ENCODE peak calls at places on chromosomes 1 and 21, in seven cellular contexts. X, O, A, D, T, E and H are unnamed samples.

GRCh38 chr1:26089125-26089524 is 21.7 kb upstream of the TRIM63 start:
- DNase-seq in X (no peak), O (no peak), A (no peak), D (no peak), T (no peak), E (no peak), H (no peak)

GRCh38 chr1:121519042-121519755 is 334.4 kb downstream of the SRGAP2C start:
- DNase-seq in X (peak; percentile 82), O (peak; percentile 41), A (peak; percentile 89), D (no peak), T (peak; percentile 58), E (peak; percentile 5), H (no peak)

GRCh38 chr1:37667023-37667769 is 25.1 kb upstream of the CDCA8 start:
- DNase-seq in X (peak; percentile 74), O (no peak), A (no peak), D (no peak), T (no peak), E (no peak), H (no peak)

GRCh38 chr21:31873696-31874599 is 1.1 kb downstream of the HUNK start:
- DNase-seq in X (peak; percentile 83), O (peak; percentile 33), A (peak; percentile 89), D (peak; percentile 19), T (peak; percentile 68), E (peak; percentile 35), H (peak; percentile 90)

GRCh38 chr1:78157162-78157561 is 111.4 kb downstream of the GIPC2 start:
- DNase-seq in X (no peak), O (no peak), A (no peak), D (no peak), T (no peak), E (no peak), H (no peak)

GRCh38 chr21:31161157-31161556 is 122.9 kb upstream of the KRTAP19-8 start:
- DNase-seq in X (no peak), O (no peak), A (no peak), D (no peak), T (no peak), E (no peak), H (no peak)

GRCh38 chr1:201751872-201752271 is 77.1 kb upstream of the IPO9 start:
- DNase-seq in X (no peak), O (no peak), A (no peak), D (no peak), T (no peak), E (no peak), H (no peak)

GRCh38 chr1:39980555-39981313 is 25.8 kb downstream of the MFSD2A start:
- DNase-seq in X (no peak), O (no peak), A (no peak), D (no peak), T (peak; percentile 83), E (no peak), H (no peak)

GRCh38 chr1:67817319-67817718 is 15.9 kb downstream of the GNG12 start:
- DNase-seq in X (no peak), O (no peak), A (no peak), D (no peak), T (peak; percentile 91), E (no peak), H (no peak)

GRCh38 chr1:226216056-226216455 is 7.4 kb upstream of the MIXL1 start:
- DNase-seq in X (no peak), O (no peak), A (no peak), D (no peak), T (no peak), E (no peak), H (no peak)

GRCh38 chr1:15414450-15414823 is 4.7 kb downstream of the EFHD2 start:
- DNase-seq in X (no peak), O (no peak), A (no peak), D (no peak), T (no peak), E (no peak), H (no peak)

GRCh38 chr1:167683641-167684502 is 37.9 kb upstream of the MPZL1 start:
- DNase-seq in X (peak; percentile 33), O (peak; percentile 45), A (no peak), D (no peak), T (no peak), E (no peak), H (no peak)

GRCh38 chr1:226626577-226626956 is 78.0 kb downstream of the STUM start:
- DNase-seq in X (peak; percentile 80), O (peak; percentile 77), A (peak; percentile 96), D (peak; percentile 85), T (peak; percentile 68), E (peak; percentile 80), H (no peak)

DNA sequence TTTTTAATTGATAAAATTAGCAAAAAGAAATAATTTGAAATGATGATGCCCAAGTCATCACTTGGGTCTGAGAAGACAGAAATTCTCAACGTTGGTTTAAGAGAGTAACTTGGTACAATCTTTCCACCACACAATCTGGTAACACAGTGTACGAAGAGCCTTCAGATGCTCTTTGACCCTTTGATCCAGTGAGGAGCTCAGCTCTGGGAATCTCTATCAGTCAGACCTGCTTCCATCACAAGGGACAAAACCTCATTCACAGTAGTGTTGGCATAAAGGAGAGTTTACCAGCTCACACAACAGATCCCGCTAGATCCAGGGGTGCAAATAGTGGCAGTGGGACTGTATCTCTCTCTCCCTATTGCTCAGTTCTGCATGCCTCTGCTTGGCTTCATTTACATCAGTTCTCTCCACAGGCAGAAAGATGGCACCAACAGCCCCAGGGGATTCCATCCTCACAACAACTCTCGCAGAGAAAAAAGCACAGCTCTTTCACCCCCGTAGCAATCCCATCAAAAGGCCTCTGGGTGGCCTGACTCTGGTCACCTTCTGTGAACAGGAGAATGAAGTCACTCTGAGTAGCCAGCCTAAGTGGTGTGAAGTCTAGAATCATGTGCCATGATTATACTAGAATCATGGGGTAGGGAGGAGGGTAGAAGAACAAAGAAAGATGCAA is 119.7 kb downstream of the ZNF281 start:
- DNase-seq in X (peak; percentile 60), O (no peak), A (no peak), D (no peak), T (no peak), E (no peak), H (no peak)
- TF ChIP-seq CTCF in X (no peak), O (no peak), A (no peak), D (no peak), T (no peak), E (no peak), H (no peak)

GRCh38 chr1:6053206-6053546 is 7.5 kb downstream of the KCNAB2 start:
- DNase-seq in X (peak; percentile 32), O (no peak), A (no peak), D (no peak), T (no peak), E (no peak), H (no peak)
- TF ChIP-seq CTCF in X (no peak), O (no peak), A (no peak), D (no peak), T (no peak), E (no peak), H (no peak)

GRCh38 chr1:33380811-33381210 is 50.1 kb downstream of the PHC2 start:
- DNase-seq in X (no peak), O (no peak), A (peak; percentile 9), D (no peak), T (no peak), E (no peak), H (no peak)

GRCh38 chr1:33379631-33380354 is 51.1 kb downstream of the PHC2 start:
- DNase-seq in X (no peak), O (no peak), A (peak; percentile 37), D (no peak), T (no peak), E (no peak), H (no peak)

GRCh38 chr1:33377750-33378149 is 53.1 kb downstream of the PHC2 start:
- DNase-seq in X (no peak), O (no peak), A (no peak), D (no peak), T (no peak), E (no peak), H (no peak)

GRCh38 chr1:33378524-33378923 is 52.4 kb downstream of the PHC2 start:
- DNase-seq in X (no peak), O (no peak), A (no peak), D (no peak), T (no peak), E (no peak), H (no peak)

DNA sequence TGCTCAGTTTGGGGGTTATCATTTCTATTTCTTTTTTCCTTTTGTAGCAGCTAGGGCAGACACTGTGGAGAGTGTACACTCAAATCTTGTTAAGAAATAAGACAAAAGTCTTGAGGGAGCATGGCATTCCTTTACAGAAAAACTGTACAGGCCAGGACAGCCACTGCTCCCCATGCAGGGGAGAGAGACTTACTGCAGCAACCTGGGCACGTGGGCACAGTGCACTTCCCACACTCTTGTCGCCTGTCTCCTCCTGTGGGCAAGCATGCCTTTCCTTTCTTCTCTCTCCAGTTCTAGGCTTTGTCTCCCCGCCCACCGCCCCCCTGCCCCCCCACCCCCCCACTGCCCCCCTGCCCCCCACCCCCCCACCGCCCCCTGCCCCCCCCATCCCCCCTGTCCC is 51.9 kb downstream of the PHC2 start:
- DNase-seq in X (no peak), O (no peak), A (peak; percentile 5), D (no peak), T (no peak), E (no peak), H (no peak)
- TF ChIP-seq CTCF in X (no peak), O (peak; percentile 13), A (no peak), D (no peak), T (no peak), E (no peak), H (no peak)

GRCh38 chr1:246297314-246298273 is 209.5 kb downstream of the SMYD3 start:
- DNase-seq in X (no peak), O (no peak), A (no peak), D (no peak), T (no peak), E (no peak), H (no peak)
- TF ChIP-seq CTCF in X (no peak), O (no peak), A (no peak), D (no peak), T (no peak), E (no peak), H (no peak)

GRCh38 chr1:17509320-17509719 is 30.2 kb upstream of the ARHGEF10L start:
- DNase-seq in X (no peak), O (no peak), A (no peak), D (no peak), T (no peak), E (no peak), H (no peak)

GRCh38 chr1:17511188-17511587 is 28.3 kb upstream of the ARHGEF10L start:
- DNase-seq in X (no peak), O (no peak), A (no peak), D (no peak), T (no peak), E (no peak), H (no peak)

GRCh38 chr1:17510138-17510537 is 29.4 kb upstream of the ARHGEF10L start:
- DNase-seq in X (no peak), O (no peak), A (no peak), D (no peak), T (no peak), E (no peak), H (no peak)

GRCh38 chr1:17503146-17503545 is 36.4 kb upstream of the ARHGEF10L start:
- DNase-seq in X (no peak), O (no peak), A (no peak), D (no peak), T (peak; percentile 47), E (no peak), H (no peak)

DNA sequence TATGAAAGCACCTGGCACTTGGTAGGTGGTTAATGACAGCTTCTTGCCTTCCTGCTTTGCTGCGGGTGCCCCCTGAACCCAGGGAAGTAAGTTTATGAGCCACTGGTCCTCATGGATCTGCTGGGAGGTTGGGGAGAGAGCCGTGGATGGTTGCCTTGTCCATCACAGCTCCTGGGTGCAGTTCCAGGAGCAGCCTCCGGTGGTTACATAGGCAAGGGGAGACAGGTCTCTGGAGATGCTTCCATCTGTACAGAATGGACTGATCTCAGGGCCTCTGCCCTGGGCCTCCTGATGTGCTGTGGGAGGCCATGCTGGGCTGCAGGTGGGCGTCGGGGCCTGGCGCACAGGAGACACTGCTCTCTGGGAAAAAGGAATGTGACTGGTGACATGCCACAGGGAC is 31.6 kb upstream of the ARHGEF10L start:
- DNase-seq in X (no peak), O (no peak), A (no peak), D (no peak), T (peak; percentile 39), E (no peak), H (no peak)
- TF ChIP-seq CTCF in X (no peak), O (no peak), A (no peak), D (no peak), T (peak; percentile 35), E (no peak), H (no peak)